ENCODE peak calls at places on chromosomes 2 and 18, in eight cellular contexts. Q is HEK293T; A is AG08396; C is activated T-helper 1 cell treated with anti-CD3 and anti-CD28 coated beads, Interleukin-2, amount 50 U/mL, for 16 hours; Z is GM20000; T is 8988T; H is COR-L47; J is fibroblast of lung. U is an unnamed sample.

GRCh38 chr18:22998336-22998735 is 65.2 kb downstream of the RBBP8 start:
- DNase-seq in Q (no peak), C (no peak), A (no peak), H (no peak), J (peak), T (no peak), Z (no peak), U (no peak)

GRCh38 chr2:24559714-24560113 is 68.7 kb downstream of the NCOA1 start:
- DNase-seq in Q (no peak), Z (no peak), C (no peak), A (peak), T (no peak), H (no peak), J (peak), U (no peak)

GRCh38 chr2:190431907-190432306 is 23.8 kb downstream of the MFSD6 start:
- DNase-seq in Q (no peak), Z (no peak), C (no peak), A (no peak), T (no peak), H (no peak), J (no peak), U (no peak)

GRCh38 chr2:153871231-153872221 is at the start of gene GALNT13:
- DNase-seq in C (no peak), A (peak), J (peak), T (no peak), Z (no peak), H (peak), Q (peak), U (peak)

GRCh38 chr2:66070717-66071602 is 364.0 kb upstream of the MEIS1 start:
- DNase-seq in Z (no peak), T (no peak), C (no peak), J (no peak), H (no peak), Q (peak), A (no peak), U (no peak)

GRCh38 chr2:99635710-99636431 is 146.1 kb upstream of the REV1 start:
- DNase-seq in C (no peak), A (no peak), J (peak), T (no peak), Z (no peak), Q (no peak), H (no peak), U (no peak)

GRCh38 chr2:158060862-158061435 is 40.7 kb upstream of the UPP2 start:
- DNase-seq in Z (no peak), C (no peak), A (no peak), Q (no peak), J (peak), T (no peak), H (no peak), U (no peak)

GRCh38 chr18:56575819-56576663 is 62.4 kb downstream of the TXNL1 start:
- DNase-seq in J (peak), A (peak), T (no peak), H (peak), Z (peak), C (no peak), Q (peak), U (peak)